ENCODE peak calls at places on chromosomes 16 and 17, in seven cellular contexts. C is MCF 10A; D is aorta; O is activated CD4-positive, CD25-positive, alpha-beta regulatory T cell treated with anti-CD3 and anti-CD28 coated beads, Interleukin-2, amount 50 U/mL, for 16 hours; E is MM.1S; R is heart left ventricle; S is T1000. F is an unnamed sample.

GRCh38 chr17:77323413-77324171 is 182.8 kb downstream of the SEC14L1 start:
- DNase-seq in C (peak), D (peak), O (no peak), E (no peak), R (peak), S (peak), F (peak)

GRCh38 chr16:7182510-7183109 is 150.0 kb upstream of the RBFOX1 start:
- DNase-seq in C (no peak), D (no peak), O (no peak), E (no peak), R (no peak), S (no peak), F (no peak)

GRCh38 chr17:3639981-3640596 is 3.5 kb downstream of the CTNS start:
- DNase-seq in C (no peak), D (no peak), O (no peak), E (peak), R (no peak), S (no peak), F (no peak)

GRCh38 chr16:12087901-12088364 is 111.4 kb downstream of the SNX29 start:
- DNase-seq in C (no peak), D (peak), O (no peak), E (no peak), R (no peak), S (no peak), F (peak)

GRCh38 chr16:26765087-26765486 is 301.6 kb upstream of the C16orf82 start:
- DNase-seq in C (no peak), D (no peak), O (no peak), E (no peak), R (no peak), S (no peak), F (peak)

GRCh38 chr17:80443498-80443897 is 28.5 kb downstream of the ENDOV start:
- DNase-seq in C (no peak), D (no peak), O (no peak), E (no peak), R (no peak), S (no peak), F (no peak)

GRCh38 chr17:40340880-40341807 is 23.4 kb downstream of the GJD3 start:
- DNase-seq in C (peak), D (peak), O (peak), E (no peak), R (peak), S (peak), F (peak)

GRCh38 chr16:19295393-19295792 is 9.9 kb downstream of the CLEC19A start:
- DNase-seq in C (no peak), D (no peak), O (no peak), E (no peak), R (no peak), S (no peak), F (no peak)

GRCh38 chr17:27226611-27227234 is 67.2 kb upstream of the WSB1 start:
- DNase-seq in C (peak), D (no peak), O (no peak), E (no peak), R (no peak), S (no peak), F (no peak)